ENCODE peak calls at places on chromosomes 7 and 10, in nine cellular contexts. One of them, this sample, is unnamed.

GRCh38 chr10:83680470-83680891 is 458.8 kb upstream of the GHITM start:
- DNase-seq in IMR-90: no peak
- DNase-seq in testis: no peak
- DNase-seq in CD4-positive, alpha-beta T cell: no peak
- DNase-seq in AG09319: no peak
- DNase-seq in lower lobe of right lung: no peak
- DNase-seq in tibial artery: no peak
- DNase-seq in astrocyte of the spinal cord: no peak
- DNase-seq in neural progenitor cell: no peak
- DNase-seq in this sample: no peak

GRCh38 chr7:68700414-68700813 is 897.9 kb upstream of the AUTS2 start:
- DNase-seq in IMR-90: peak
- DNase-seq in testis: no peak
- DNase-seq in CD4-positive, alpha-beta T cell: no peak
- DNase-seq in AG09319: no peak
- DNase-seq in lower lobe of right lung: no peak
- DNase-seq in tibial artery: no peak
- DNase-seq in astrocyte of the spinal cord: peak
- DNase-seq in neural progenitor cell: no peak
- DNase-seq in this sample: no peak

GRCh38 chr10:117411440-117412428 is 36.5 kb upstream of the PDZD8 start:
- DNase-seq in IMR-90: no peak
- DNase-seq in testis: peak
- DNase-seq in CD4-positive, alpha-beta T cell: no peak
- DNase-seq in AG09319: no peak
- DNase-seq in lower lobe of right lung: no peak
- DNase-seq in tibial artery: no peak
- DNase-seq in astrocyte of the spinal cord: no peak
- DNase-seq in neural progenitor cell: no peak
- DNase-seq in this sample: no peak

GRCh38 chr7:76512941-76513816 is 2.8 kb downstream of the UPK3B start:
- DNase-seq in IMR-90: no peak
- DNase-seq in testis: peak
- DNase-seq in CD4-positive, alpha-beta T cell: no peak
- DNase-seq in AG09319: no peak
- DNase-seq in lower lobe of right lung: no peak
- DNase-seq in tibial artery: no peak
- DNase-seq in astrocyte of the spinal cord: no peak
- DNase-seq in neural progenitor cell: peak
- DNase-seq in this sample: peak

GRCh38 chr10:130875116-130875515 is 436.4 kb downstream of the TCERG1L start:
- DNase-seq in IMR-90: no peak
- DNase-seq in testis: no peak
- DNase-seq in CD4-positive, alpha-beta T cell: no peak
- DNase-seq in AG09319: no peak
- DNase-seq in lower lobe of right lung: no peak
- DNase-seq in tibial artery: no peak
- DNase-seq in astrocyte of the spinal cord: no peak
- DNase-seq in neural progenitor cell: no peak
- DNase-seq in this sample: no peak

GRCh38 chr7:131532570-131533091 is 23.8 kb downstream of the PODXL start:
- DNase-seq in IMR-90: no peak
- DNase-seq in testis: peak
- DNase-seq in CD4-positive, alpha-beta T cell: no peak
- DNase-seq in AG09319: no peak
- DNase-seq in lower lobe of right lung: no peak
- DNase-seq in tibial artery: no peak
- DNase-seq in astrocyte of the spinal cord: no peak
- DNase-seq in neural progenitor cell: no peak
- DNase-seq in this sample: no peak

GRCh38 chr10:69646688-69647060 is 16.6 kb downstream of the FAM241B start:
- DNase-seq in IMR-90: no peak
- DNase-seq in testis: no peak
- DNase-seq in CD4-positive, alpha-beta T cell: no peak
- DNase-seq in AG09319: no peak
- DNase-seq in lower lobe of right lung: no peak
- DNase-seq in tibial artery: no peak
- DNase-seq in astrocyte of the spinal cord: no peak
- DNase-seq in neural progenitor cell: no peak
- DNase-seq in this sample: no peak

GRCh38 chr10:126166797-126167196 is 221.5 kb downstream of the ADAM12 start:
- DNase-seq in IMR-90: no peak
- DNase-seq in testis: no peak
- DNase-seq in CD4-positive, alpha-beta T cell: no peak
- DNase-seq in AG09319: no peak
- DNase-seq in lower lobe of right lung: no peak
- DNase-seq in tibial artery: no peak
- DNase-seq in astrocyte of the spinal cord: no peak
- DNase-seq in neural progenitor cell: no peak
- DNase-seq in this sample: no peak

GRCh38 chr7:20402297-20403230 is 71.9 kb downstream of the ITGB8 start:
- DNase-seq in IMR-90: peak
- DNase-seq in testis: no peak
- DNase-seq in CD4-positive, alpha-beta T cell: no peak
- DNase-seq in AG09319: no peak
- DNase-seq in lower lobe of right lung: no peak
- DNase-seq in tibial artery: no peak
- DNase-seq in astrocyte of the spinal cord: no peak
- DNase-seq in neural progenitor cell: no peak
- DNase-seq in this sample: no peak

GRCh38 chr10:62159357-62159756 is 109.3 kb downstream of the RTKN2 start:
- DNase-seq in IMR-90: no peak
- DNase-seq in testis: no peak
- DNase-seq in CD4-positive, alpha-beta T cell: no peak
- DNase-seq in AG09319: no peak
- DNase-seq in lower lobe of right lung: no peak
- DNase-seq in tibial artery: no peak
- DNase-seq in astrocyte of the spinal cord: no peak
- DNase-seq in neural progenitor cell: no peak
- DNase-seq in this sample: no peak

GRCh38 chr7:132169730-132170129 is 406.5 kb downstream of the PLXNA4 start:
- DNase-seq in IMR-90: no peak
- DNase-seq in testis: no peak
- DNase-seq in CD4-positive, alpha-beta T cell: no peak
- DNase-seq in AG09319: no peak
- DNase-seq in lower lobe of right lung: no peak
- DNase-seq in tibial artery: no peak
- DNase-seq in astrocyte of the spinal cord: no peak
- DNase-seq in neural progenitor cell: no peak
- DNase-seq in this sample: no peak

GRCh38 chr10:94370501-94370900 is 7.8 kb upstream of the NOC3L start:
- DNase-seq in IMR-90: no peak
- DNase-seq in testis: no peak
- DNase-seq in CD4-positive, alpha-beta T cell: no peak
- DNase-seq in AG09319: no peak
- DNase-seq in lower lobe of right lung: no peak
- DNase-seq in tibial artery: no peak
- DNase-seq in astrocyte of the spinal cord: no peak
- DNase-seq in neural progenitor cell: no peak
- DNase-seq in this sample: no peak

GRCh38 chr10:80614576-80615416 is 77.1 kb downstream of the SH2D4B start:
- DNase-seq in IMR-90: no peak
- DNase-seq in testis: no peak
- DNase-seq in CD4-positive, alpha-beta T cell: no peak
- DNase-seq in AG09319: no peak
- DNase-seq in lower lobe of right lung: no peak
- DNase-seq in tibial artery: no peak
- DNase-seq in astrocyte of the spinal cord: no peak
- DNase-seq in neural progenitor cell: no peak
- DNase-seq in this sample: no peak

GRCh38 chr7:32914186-32914585 is 22.6 kb upstream of the KBTBD2 start:
- DNase-seq in IMR-90: no peak
- DNase-seq in testis: no peak
- DNase-seq in CD4-positive, alpha-beta T cell: no peak
- DNase-seq in AG09319: no peak
- DNase-seq in lower lobe of right lung: no peak
- DNase-seq in tibial artery: no peak
- DNase-seq in astrocyte of the spinal cord: no peak
- DNase-seq in neural progenitor cell: no peak
- DNase-seq in this sample: no peak
- TF ChIP-seq CTCF in IMR-90: no peak
- TF ChIP-seq CTCF in testis: no peak
- TF ChIP-seq CTCF in CD4-positive, alpha-beta T cell: no peak
- TF ChIP-seq CTCF in AG09319: no peak
- TF ChIP-seq CTCF in lower lobe of right lung: no peak
- TF ChIP-seq CTCF in tibial artery: no peak
- TF ChIP-seq CTCF in astrocyte of the spinal cord: peak
- TF ChIP-seq CTCF in neural progenitor cell: peak
- TF ChIP-seq CTCF in this sample: no peak

GRCh38 chr10:55989188-55989587 is 371.9 kb downstream of the ZWINT start:
- DNase-seq in IMR-90: no peak
- DNase-seq in testis: no peak
- DNase-seq in CD4-positive, alpha-beta T cell: no peak
- DNase-seq in AG09319: no peak
- DNase-seq in lower lobe of right lung: no peak
- DNase-seq in tibial artery: no peak
- DNase-seq in astrocyte of the spinal cord: no peak
- DNase-seq in neural progenitor cell: no peak
- DNase-seq in this sample: no peak
- TF ChIP-seq CTCF in IMR-90: no peak
- TF ChIP-seq CTCF in testis: no peak
- TF ChIP-seq CTCF in CD4-positive, alpha-beta T cell: no peak
- TF ChIP-seq CTCF in AG09319: no peak
- TF ChIP-seq CTCF in lower lobe of right lung: no peak
- TF ChIP-seq CTCF in tibial artery: no peak
- TF ChIP-seq CTCF in astrocyte of the spinal cord: no peak
- TF ChIP-seq CTCF in neural progenitor cell: peak
- TF ChIP-seq CTCF in this sample: peak

GRCh38 chr7:12686894-12687212 is 580 bp upstream of the ARL4A start:
- DNase-seq in IMR-90: no peak
- DNase-seq in testis: no peak
- DNase-seq in CD4-positive, alpha-beta T cell: no peak
- DNase-seq in AG09319: no peak
- DNase-seq in lower lobe of right lung: no peak
- DNase-seq in tibial artery: no peak
- DNase-seq in astrocyte of the spinal cord: no peak
- DNase-seq in neural progenitor cell: no peak
- DNase-seq in this sample: no peak

GRCh38 chr7:12686234-12686893 is 1.1 kb upstream of the ARL4A start:
- DNase-seq in IMR-90: peak
- DNase-seq in testis: peak
- DNase-seq in CD4-positive, alpha-beta T cell: peak
- DNase-seq in AG09319: peak
- DNase-seq in lower lobe of right lung: peak
- DNase-seq in tibial artery: peak
- DNase-seq in astrocyte of the spinal cord: peak
- DNase-seq in neural progenitor cell: peak
- DNase-seq in this sample: peak

GRCh38 chr7:12684186-12684585 is 3.2 kb upstream of the ARL4A start:
- DNase-seq in IMR-90: no peak
- DNase-seq in testis: no peak
- DNase-seq in CD4-positive, alpha-beta T cell: no peak
- DNase-seq in AG09319: no peak
- DNase-seq in lower lobe of right lung: no peak
- DNase-seq in tibial artery: no peak
- DNase-seq in astrocyte of the spinal cord: no peak
- DNase-seq in neural progenitor cell: no peak
- DNase-seq in this sample: no peak

GRCh38 chr7:12684733-12685132 is 2.7 kb upstream of the ARL4A start:
- DNase-seq in IMR-90: no peak
- DNase-seq in testis: no peak
- DNase-seq in CD4-positive, alpha-beta T cell: no peak
- DNase-seq in AG09319: no peak
- DNase-seq in lower lobe of right lung: no peak
- DNase-seq in tibial artery: no peak
- DNase-seq in astrocyte of the spinal cord: no peak
- DNase-seq in neural progenitor cell: no peak
- DNase-seq in this sample: no peak

GRCh38 chr7:12685550-12685949 is 1.9 kb upstream of the ARL4A start:
- DNase-seq in IMR-90: peak
- DNase-seq in testis: peak
- DNase-seq in CD4-positive, alpha-beta T cell: peak
- DNase-seq in AG09319: no peak
- DNase-seq in lower lobe of right lung: no peak
- DNase-seq in tibial artery: peak
- DNase-seq in astrocyte of the spinal cord: peak
- DNase-seq in neural progenitor cell: peak
- DNase-seq in this sample: peak
- TF ChIP-seq CTCF in IMR-90: peak
- TF ChIP-seq CTCF in testis: peak
- TF ChIP-seq CTCF in CD4-positive, alpha-beta T cell: peak
- TF ChIP-seq CTCF in AG09319: peak
- TF ChIP-seq CTCF in lower lobe of right lung: peak
- TF ChIP-seq CTCF in tibial artery: peak
- TF ChIP-seq CTCF in astrocyte of the spinal cord: peak
- TF ChIP-seq CTCF in neural progenitor cell: peak
- TF ChIP-seq CTCF in this sample: peak

GRCh38 chr7:108122181-108122580 is 8.0 kb downstream of the LAMB4 start:
- DNase-seq in IMR-90: no peak
- DNase-seq in testis: no peak
- DNase-seq in CD4-positive, alpha-beta T cell: no peak
- DNase-seq in AG09319: no peak
- DNase-seq in lower lobe of right lung: no peak
- DNase-seq in tibial artery: no peak
- DNase-seq in astrocyte of the spinal cord: no peak
- DNase-seq in neural progenitor cell: no peak
- DNase-seq in this sample: no peak

GRCh38 chr7:108120196-108120595 is 10.0 kb downstream of the LAMB4 start:
- DNase-seq in IMR-90: no peak
- DNase-seq in testis: no peak
- DNase-seq in CD4-positive, alpha-beta T cell: no peak
- DNase-seq in AG09319: no peak
- DNase-seq in lower lobe of right lung: no peak
- DNase-seq in tibial artery: no peak
- DNase-seq in astrocyte of the spinal cord: no peak
- DNase-seq in neural progenitor cell: no peak
- DNase-seq in this sample: no peak

GRCh38 chr7:108120943-108121342 is 9.2 kb downstream of the LAMB4 start:
- DNase-seq in IMR-90: no peak
- DNase-seq in testis: no peak
- DNase-seq in CD4-positive, alpha-beta T cell: no peak
- DNase-seq in AG09319: no peak
- DNase-seq in lower lobe of right lung: no peak
- DNase-seq in tibial artery: no peak
- DNase-seq in astrocyte of the spinal cord: no peak
- DNase-seq in neural progenitor cell: no peak
- DNase-seq in this sample: no peak

GRCh38 chr7:108114117-108114841 is 15.9 kb downstream of the LAMB4 start:
- DNase-seq in IMR-90: no peak
- DNase-seq in testis: no peak
- DNase-seq in CD4-positive, alpha-beta T cell: no peak
- DNase-seq in AG09319: no peak
- DNase-seq in lower lobe of right lung: no peak
- DNase-seq in tibial artery: no peak
- DNase-seq in astrocyte of the spinal cord: no peak
- DNase-seq in neural progenitor cell: peak
- DNase-seq in this sample: peak

GRCh38 chr7:108118959-108119358 is 11.2 kb downstream of the LAMB4 start:
- DNase-seq in IMR-90: no peak
- DNase-seq in testis: no peak
- DNase-seq in CD4-positive, alpha-beta T cell: no peak
- DNase-seq in AG09319: no peak
- DNase-seq in lower lobe of right lung: no peak
- DNase-seq in tibial artery: no peak
- DNase-seq in astrocyte of the spinal cord: no peak
- DNase-seq in neural progenitor cell: no peak
- DNase-seq in this sample: no peak
- TF ChIP-seq CTCF in IMR-90: no peak
- TF ChIP-seq CTCF in testis: no peak
- TF ChIP-seq CTCF in CD4-positive, alpha-beta T cell: no peak
- TF ChIP-seq CTCF in AG09319: no peak
- TF ChIP-seq CTCF in lower lobe of right lung: no peak
- TF ChIP-seq CTCF in tibial artery: no peak
- TF ChIP-seq CTCF in astrocyte of the spinal cord: no peak
- TF ChIP-seq CTCF in neural progenitor cell: peak
- TF ChIP-seq CTCF in this sample: peak

This sample was measured in endothelial cell.